ENCODE peak calls at places on chromosomes 12 and 14, in eight cellular contexts. B, D, E, Y, C, U, Q and V are unnamed samples.

GRCh38 chr12:31989987-31990386 is 30.8 kb downstream of the RESF1 start:
- DNase-seq in D (no peak), B (no peak), Y (no peak), C (no peak), Q (no peak), U (peak), E (peak), V (no peak)

GRCh38 chr12:4997939-4998338 is 45.7 kb upstream of the KCNA5 start:
- DNase-seq in Y (peak), Q (peak), C (no peak), D (no peak), E (peak), U (peak), B (no peak), V (no peak)

GRCh38 chr14:60974070-60974469 is 6.8 kb downstream of the TRMT5 start:
- DNase-seq in D (no peak), B (no peak), U (no peak), E (no peak), Q (no peak), Y (no peak), C (no peak), V (no peak)

GRCh38 chr12:40618621-40619020 is 73.6 kb upstream of the CNTN1 start:
- DNase-seq in Q (no peak), C (no peak), E (peak), Y (no peak), B (no peak), D (no peak), U (no peak), V (no peak)

GRCh38 chr12:99392091-99392850 is 255.3 kb upstream of the GARIN6 start:
- DNase-seq in B (no peak), U (no peak), D (no peak), E (no peak), C (no peak), Q (no peak), Y (no peak), V (no peak)

GRCh38 chr12:20588057-20588456 is 107.1 kb upstream of the SLCO1C1 start:
- DNase-seq in E (no peak), Q (no peak), U (no peak), D (no peak), C (no peak), B (no peak), Y (peak), V (no peak)

GRCh38 chr14:65169351-65169750 is 67.0 kb upstream of the MAX start:
- DNase-seq in U (peak), D (no peak), Q (no peak), B (no peak), Y (no peak), E (peak), C (no peak), V (no peak)

GRCh38 chr14:93160353-93160801 is 24.3 kb downstream of the MOAP1 start:
- DNase-seq in Q (no peak), C (no peak), B (peak), D (no peak), Y (no peak), E (peak), U (no peak), V (no peak)

GRCh38 chr14:28436821-28437220 is 329.8 kb upstream of the FOXG1 start:
- DNase-seq in C (no peak), D (no peak), U (no peak), Y (no peak), Q (no peak), B (no peak), E (no peak), V (no peak)

GRCh38 chr12:45518516-45519235 is 210.8 kb upstream of the ARID2 start:
- DNase-seq in B (no peak), E (no peak), U (no peak), C (no peak), Y (no peak), D (peak), Q (no peak), V (no peak)

GRCh38 chr14:77902806-77903205 is 102.9 kb downstream of the ADCK1 start:
- DNase-seq in E (no peak), Q (no peak), Y (no peak), U (no peak), B (no peak), D (no peak), C (no peak), V (no peak)

GRCh38 chr12:61854902-61855301 is 405.3 kb upstream of the USP15 start:
- DNase-seq in D (no peak), B (no peak), Q (no peak), U (peak), C (no peak), Y (no peak), E (peak), V (no peak)

GRCh38 chr14:99159341-99160340 is 112.4 kb downstream of the BCL11B start:
- DNase-seq in U (no peak), D (no peak), C (no peak), Q (no peak), E (no peak), B (no peak), Y (no peak), V (no peak)

GRCh38 chr14:95039993-95040348 is 117.4 kb downstream of the DICER1 start:
- DNase-seq in B (no peak), D (no peak), C (no peak), U (no peak), E (no peak), Q (no peak), Y (no peak), V (no peak)

GRCh38 chr12:86713121-86713520 is 456.9 kb upstream of the MGAT4C start:
- DNase-seq in Q (no peak), E (peak), C (no peak), Y (no peak), B (no peak), D (no peak), U (no peak), V (no peak)

GRCh38 chr14:24395609-24396580 is 2.9 kb upstream of the NYNRIN start:
- DNase-seq in Y (no peak), D (no peak), B (no peak), U (peak), Q (no peak), C (no peak), E (no peak), V (no peak)

GRCh38 chr14:90510208-90510607 is 113.4 kb downstream of the CALM1 start:
- DNase-seq in Y (no peak), D (no peak), E (no peak), B (no peak), Q (no peak), U (no peak), C (peak), V (no peak)

GRCh38 chr14:71618047-71618446 is 314.2 kb upstream of the RGS6 start:
- DNase-seq in B (no peak), Y (no peak), Q (no peak), C (no peak), E (no peak), U (no peak), D (no peak), V (no peak)

GRCh38 chr14:24377660-24378059 is 9.7 kb downstream of the NFATC4 start:
- DNase-seq in C (no peak), B (peak), Y (no peak), E (no peak), U (no peak), D (no peak), Q (no peak), V (no peak)

GRCh38 chr14:95524706-95525512 is 8.5 kb upstream of the SYNE3 start:
- DNase-seq in D (no peak), E (peak), B (no peak), U (no peak), Q (no peak), Y (no peak), C (no peak), V (no peak)

GRCh38 chr12:82972624-82973023 is 285.9 kb downstream of the TMTC2 start:
- DNase-seq in U (no peak), C (no peak), E (no peak), B (no peak), Y (no peak), D (no peak), Q (no peak), V (no peak)

GRCh38 chr14:93133476-93133875 is 17.8 kb upstream of the ITPK1 start:
- DNase-seq in C (no peak), Y (no peak), U (no peak), D (no peak), E (peak), Q (no peak), B (no peak), V (no peak)

GRCh38 chr12:96134200-96134599 is 60.0 kb upstream of the ELK3 start:
- DNase-seq in E (no peak), D (no peak), Y (no peak), B (no peak), C (no peak), U (no peak), Q (no peak), V (no peak)

GRCh38 chr12:86727151-86727550 is 471.0 kb upstream of the MGAT4C start:
- DNase-seq in B (no peak), C (no peak), Y (no peak), E (peak), Q (no peak), D (no peak), U (peak), V (no peak)

GRCh38 chr14:93091666-93092065 is 24.1 kb downstream of the ITPK1 start:
- DNase-seq in D (no peak), Y (no peak), B (no peak), U (no peak), E (no peak), Q (no peak), C (no peak), V (no peak)

GRCh38 chr14:30551460-30551859 is 7.5 kb upstream of the G2E3 start:
- DNase-seq in Y (no peak), C (no peak), U (no peak), E (peak), Q (no peak), B (no peak), D (no peak), V (no peak)

GRCh38 chr12:66409195-66409871 is 107.0 kb downstream of the HELB start:
- DNase-seq in E (peak), C (no peak), Y (no peak), U (peak), B (no peak), Q (no peak), D (peak), V (peak)

GRCh38 chr12:123761841-123762714 is at the start of gene DNAH10:
- DNase-seq in U (peak), Y (no peak), E (peak), C (no peak), B (no peak), D (no peak), Q (no peak), V (peak)

GRCh38 chr12:46452061-46452615 is 79.6 kb upstream of the SLC38A2 start:
- DNase-seq in B (no peak), C (no peak), Y (no peak), U (peak), D (no peak), E (no peak), Q (no peak), V (no peak)

GRCh38 chr12:119911147-119911546 is 34.0 kb upstream of the CIT start:
- DNase-seq in E (peak), Y (no peak), U (peak), Q (no peak), D (no peak), B (no peak), C (no peak), V (no peak)

GRCh38 chr14:77307099-77307496 is 13.6 kb downstream of the POMT2 start:
- DNase-seq in C (no peak), U (no peak), D (no peak), E (peak), B (no peak), Q (no peak), Y (peak), V (no peak)

GRCh38 chr12:121927798-121928197 is 9.4 kb downstream of the CFAP251 start:
- DNase-seq in E (no peak), Y (no peak), B (no peak), D (no peak), U (peak), C (no peak), Q (no peak), V (no peak)

DNA sequence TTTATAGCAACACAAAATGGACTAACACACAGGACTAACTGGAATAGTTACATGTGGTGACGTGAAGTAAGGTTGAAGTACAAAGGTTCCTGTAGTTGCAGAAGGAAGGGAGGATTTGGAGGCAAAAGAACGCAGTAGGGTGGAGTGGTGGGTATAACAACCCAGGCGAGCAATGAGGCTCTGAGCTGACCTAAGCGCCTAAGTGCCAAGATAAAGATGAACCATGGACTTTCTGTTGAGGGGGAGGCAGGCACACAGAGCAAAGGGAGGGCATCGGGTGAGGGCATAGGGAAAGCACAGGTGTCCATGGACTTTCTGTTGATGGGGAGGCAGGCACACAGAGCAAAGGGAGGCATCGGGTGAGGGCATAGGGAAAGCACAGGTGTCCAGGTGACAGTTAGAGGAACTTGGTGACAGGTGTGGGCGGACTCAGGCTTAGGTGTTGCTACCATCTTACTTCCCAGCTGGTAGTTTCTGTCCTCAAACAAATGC is 15.2 kb downstream of the SCNN1A start:
- DNase-seq in Q (no peak), B (no peak), D (no peak), E (no peak), U (no peak), C (no peak), Y (no peak), V (no peak)
- H3K4me3 ChIP-seq in Q (no peak), B (no peak), D (no peak), E (no peak), U (no peak), C (no peak), Y (no peak), V (no peak)

GRCh38 chr12:57547366-57548315 is 649 bp upstream of the DCTN2 start:
- DNase-seq in Y (no peak), C (no peak), E (no peak), B (no peak), Q (no peak), D (no peak), U (no peak), V (no peak)
- H3K4me3 ChIP-seq in Y (peak), C (peak), E (no peak), B (peak), Q (peak), D (peak), U (peak), V (peak)

DNA sequence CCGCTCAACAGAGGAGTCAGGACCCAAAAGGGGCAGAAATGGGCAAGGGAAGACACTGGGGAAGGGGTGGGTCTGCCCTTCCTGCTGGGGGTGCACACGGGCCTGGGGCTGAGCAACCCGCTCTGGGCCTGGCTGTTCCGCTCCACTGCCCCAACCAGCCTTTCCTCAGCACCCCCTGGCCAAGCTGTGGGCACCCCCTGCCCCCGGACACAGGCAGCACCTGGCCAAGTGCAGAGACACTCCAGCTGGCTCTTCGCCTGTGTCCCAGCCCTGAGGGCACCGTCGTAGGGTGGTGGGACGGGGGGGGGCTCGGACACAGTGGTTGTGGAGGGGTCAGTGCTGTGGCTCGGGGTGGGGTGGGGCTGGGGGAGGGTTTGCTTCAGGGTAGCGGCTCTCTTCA is 10.3 kb downstream of the PACS2 start:
- DNase-seq in Y (no peak), Q (no peak), C (no peak), E (no peak), D (no peak), B (no peak), U (no peak), V (no peak)
- H3K4me3 ChIP-seq in Y (no peak), Q (no peak), C (peak), E (no peak), D (no peak), B (no peak), U (no peak), V (no peak)

GRCh38 chr14:75247286-75247922 is 31.2 kb upstream of the FOS start:
- DNase-seq in E (no peak), B (no peak), Y (no peak), D (peak), U (no peak), Q (no peak), C (no peak), V (no peak)

GRCh38 chr14:75249251-75249957 is 29.2 kb upstream of the FOS start:
- DNase-seq in C (no peak), E (peak), Y (no peak), Q (no peak), U (peak), D (peak), B (no peak), V (no peak)

GRCh38 chr14:75249958-75250336 is 28.7 kb upstream of the FOS start:
- DNase-seq in Y (no peak), E (no peak), C (no peak), Q (no peak), U (no peak), B (no peak), D (no peak), V (no peak)

GRCh38 chr14:75246546-75247285 is 31.9 kb upstream of the FOS start:
- DNase-seq in C (no peak), B (no peak), D (no peak), Q (no peak), Y (no peak), U (no peak), E (no peak), V (no peak)

GRCh38 chr14:75247939-75248338 is 30.7 kb upstream of the FOS start:
- DNase-seq in B (no peak), U (no peak), Q (no peak), E (no peak), D (no peak), Y (no peak), C (no peak), V (no peak)
- H3K4me3 ChIP-seq in B (no peak), U (no peak), Q (no peak), E (no peak), D (peak), Y (no peak), C (no peak), V (no peak)

GRCh38 chr12:94973202-94973601 is 30.3 kb downstream of the NDUFA12 start:
- DNase-seq in D (no peak), B (no peak), Y (no peak), Q (no peak), E (peak), C (no peak), U (peak), V (no peak)
- H3K4me3 ChIP-seq in D (no peak), B (no peak), Y (no peak), Q (no peak), E (no peak), C (no peak), U (no peak), V (no peak)

DNA sequence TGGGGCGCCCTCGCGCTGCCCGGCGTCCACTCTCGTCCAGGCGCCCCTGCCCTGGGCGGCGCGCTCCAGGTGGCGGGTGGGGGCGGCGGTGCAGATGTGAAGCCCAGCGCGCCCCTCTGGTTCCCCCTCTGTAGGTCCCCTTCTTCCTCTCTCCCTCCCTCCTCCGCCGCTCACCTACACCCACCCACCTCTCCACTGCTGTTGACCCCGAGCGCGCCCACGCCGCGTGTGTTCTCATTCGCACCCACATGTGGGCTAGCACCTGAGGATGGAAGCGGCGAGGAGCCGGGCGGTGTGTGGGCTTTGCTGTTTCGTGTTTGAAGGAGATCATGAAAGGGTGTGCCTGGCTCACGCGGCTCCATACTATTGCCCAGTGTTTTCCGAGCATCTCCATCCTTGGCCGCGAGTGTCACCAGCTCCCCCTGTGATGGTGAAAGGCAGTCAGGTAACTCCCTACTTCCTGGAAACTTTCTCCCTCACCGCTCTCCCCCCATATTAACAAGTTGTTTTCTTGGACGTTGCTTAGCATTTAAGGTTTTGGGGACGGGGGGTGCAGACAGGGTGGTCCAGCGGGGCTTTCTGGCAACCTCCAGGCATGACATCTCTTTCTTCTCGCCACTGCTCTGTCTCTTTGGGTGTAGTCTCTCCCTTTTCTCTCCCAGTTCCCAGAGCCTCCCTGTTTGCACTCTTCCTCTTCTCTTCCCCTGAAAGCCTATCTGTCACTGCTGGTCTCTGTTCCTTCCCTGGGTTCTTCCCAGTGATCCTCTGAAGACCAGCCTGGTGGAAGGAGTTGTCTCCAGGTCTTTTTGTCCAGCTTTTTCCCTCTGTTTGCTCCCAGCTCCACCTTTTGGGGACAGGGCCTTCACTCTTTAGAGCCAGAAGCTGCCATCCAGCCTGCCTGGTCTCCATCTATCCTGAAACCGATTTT is 1.6 kb downstream of the CACNA1C start:
- DNase-seq in C (no peak), E (peak), Q (no peak), Y (peak), B (no peak), U (no peak), D (no peak), V (no peak)
- H3K4me3 ChIP-seq in C (peak), E (peak), Q (peak), Y (peak), B (no peak), U (peak), D (no peak), V (no peak)